ENCODE peak calls at places on chromosomes 13 and 19, in eight cellular contexts. P, N, Y, D, C, K, S and O are unnamed samples.

GRCh38 chr19:15439078-15439799 is 10.5 kb downstream of the WIZ start:
- DNase-seq in S (no peak), C (no peak), Y (no peak), D (no peak), P (no peak), N (no peak), K (no peak), O (no peak)

GRCh38 chr13:102846261-102847015 is 606 bp downstream of the ERCC5 start:
- DNase-seq in N (peak), Y (no peak), D (no peak), C (no peak), K (peak), S (peak), P (no peak), O (peak)

GRCh38 chr13:33169273-33169980 is 116.1 kb downstream of the STARD13 start:
- DNase-seq in C (no peak), P (no peak), N (peak), Y (peak), D (no peak), S (no peak), K (no peak), O (peak)

GRCh38 chr13:48233097-48233885 is at the start of gene ITM2B:
- DNase-seq in D (peak), Y (peak), K (peak), N (peak), C (no peak), P (no peak), S (peak), O (peak)

GRCh38 chr13:109146912-109147624 is 517.7 kb downstream of the MYO16 start:
- DNase-seq in P (peak), K (peak), C (no peak), D (no peak), Y (peak), N (peak), S (no peak), O (no peak)

GRCh38 chr13:52405767-52406494 is at the start of gene THSD1:
- DNase-seq in C (no peak), D (peak), K (peak), S (peak), Y (peak), P (peak), N (peak), O (peak)

GRCh38 chr19:52603558-52604207 is 33.6 kb downstream of the ZNF701 start:
- DNase-seq in P (no peak), N (peak), D (no peak), C (no peak), Y (no peak), K (no peak), S (no peak), O (peak)

GRCh38 chr13:99258946-99259345 is 767 bp upstream of the GPR18 start:
- DNase-seq in Y (no peak), S (no peak), D (no peak), K (no peak), N (no peak), C (no peak), P (no peak), O (no peak)

GRCh38 chr13:91652389-91652788 is 254.0 kb downstream of the GPC5 start:
- DNase-seq in C (no peak), K (no peak), Y (peak), N (no peak), D (no peak), P (no peak), S (no peak), O (no peak)

GRCh38 chr19:43651758-43652545 is 12.3 kb upstream of the CADM4 start:
- DNase-seq in C (no peak), Y (peak), D (peak), S (peak), N (peak), P (no peak), K (peak), O (peak)

GRCh38 chr13:50387124-50387581 is 371.9 kb downstream of the KCNRG start:
- DNase-seq in N (no peak), C (no peak), Y (peak), K (no peak), D (no peak), S (peak), P (no peak), O (peak)

GRCh38 chr19:3336680-3337523 is 29.5 kb upstream of the NFIC start:
- DNase-seq in N (peak), K (peak), C (no peak), Y (peak), P (no peak), D (no peak), S (peak), O (peak)

GRCh38 chr13:109790951-109791605 is 4.7 kb upstream of the IRS2 start:
- DNase-seq in P (no peak), S (peak), C (no peak), Y (peak), D (no peak), N (peak), K (peak), O (peak)

GRCh38 chr19:39032164-39032918 is at the start of gene FBXO27:
- DNase-seq in P (no peak), S (peak), Y (no peak), N (no peak), D (peak), K (peak), C (no peak), O (peak)

GRCh38 chr13:60838581-60838980 is 441.6 kb downstream of the TDRD3 start:
- DNase-seq in S (no peak), D (no peak), K (no peak), N (no peak), C (no peak), Y (no peak), P (no peak), O (no peak)

GRCh38 chr19:30646806-30647205 is 274.6 kb downstream of the ZNF536 start:
- DNase-seq in Y (no peak), P (no peak), N (no peak), S (no peak), D (no peak), K (no peak), C (no peak), O (no peak)

GRCh38 chr13:33349996-33350826 is 64.7 kb upstream of the STARD13 start:
- DNase-seq in K (no peak), D (peak), N (peak), P (no peak), S (peak), Y (no peak), C (no peak), O (peak)

GRCh38 chr13:29901714-29902631 is 51.6 kb upstream of the UBL3 start:
- DNase-seq in S (peak), C (no peak), D (peak), P (peak), N (peak), K (peak), Y (peak), O (peak)

GRCh38 chr13:45162194-45162593 is 38.7 kb downstream of the KCTD4 start:
- DNase-seq in K (no peak), P (no peak), Y (peak), S (no peak), N (peak), D (no peak), C (no peak), O (peak)

GRCh38 chr19:35107541-35107939 is 8.1 kb upstream of the FXYD3 start:
- DNase-seq in P (no peak), D (no peak), S (peak), K (peak), N (peak), C (no peak), Y (peak), O (peak)

GRCh38 chr13:91767681-91768080 is 369.3 kb downstream of the GPC5 start:
- DNase-seq in Y (no peak), S (no peak), C (no peak), P (no peak), N (no peak), K (no peak), D (no peak), O (peak)